ENCODE peak calls at places on chromosomes 16 and 17, in four cellular contexts. K is WTC11, B is GM12878, Q is HepG2. G is an unnamed sample.

GRCh38 chr17:49527927-49528651 is 33.0 kb downstream of the NGFR start:
- DNase-seq in K (peak), B (no peak), Q (no peak), G (no peak)

GRCh38 chr17:28599311-28600184 is 723 bp upstream of the SPAG5 start:
- DNase-seq in K (no peak), B (peak), Q (peak), G (peak)

GRCh38 chr17:15941781-15942180 is 3.1 kb upstream of the ADORA2B start:
- DNase-seq in K (no peak), B (no peak), Q (no peak), G (no peak)

GRCh38 chr17:15981208-15981607 is 18.3 kb downstream of the ZSWIM7 start:
- DNase-seq in K (no peak), B (peak), Q (no peak), G (no peak)

GRCh38 chr16:31453255-31454204 is 5.8 kb upstream of the ARMC5 start:
- DNase-seq in K (no peak), B (no peak), Q (peak), G (peak)

GRCh38 chr17:35934760-35935159 is 4.2 kb upstream of the RDM1 start:
- DNase-seq in K (no peak), B (no peak), Q (no peak), G (no peak)

GRCh38 chr16:11001611-11002010 is 57.2 kb downstream of the CLEC16A start:
- DNase-seq in K (no peak), B (no peak), Q (no peak), G (no peak)

GRCh38 chr17:45364531-45365390 is 47.9 kb upstream of the MAP3K14 start:
- DNase-seq in K (peak), B (no peak), Q (no peak), G (no peak)

GRCh38 chr17:67139784-67140665 is 95.7 kb downstream of the CACNG1 start:
- DNase-seq in K (peak), B (no peak), Q (peak), G (peak)

GRCh38 chr16:78058165-78058564 is 35.8 kb downstream of the CLEC3A start:
- DNase-seq in K (no peak), B (no peak), Q (no peak), G (no peak)

GRCh38 chr16:75053791-75054555 is 55.1 kb downstream of the ZNRF1 start:
- DNase-seq in K (no peak), B (no peak), Q (peak), G (peak)

GRCh38 chr17:10156579-10157488 is 41.6 kb downstream of the GAS7 start:
- DNase-seq in K (no peak), B (peak), Q (no peak), G (no peak)

GRCh38 chr17:48213797-48214196 is 106.2 kb downstream of the SNX11 start:
- DNase-seq in K (no peak), B (no peak), Q (no peak), G (no peak)

GRCh38 chr17:48215583-48216139 is 108.1 kb downstream of the SNX11 start:
- DNase-seq in K (peak), B (no peak), Q (peak), G (peak)

GRCh38 chr17:48223945-48224344 is 116.4 kb downstream of the SNX11 start:
- DNase-seq in K (no peak), B (no peak), Q (no peak), G (no peak)

DNA sequence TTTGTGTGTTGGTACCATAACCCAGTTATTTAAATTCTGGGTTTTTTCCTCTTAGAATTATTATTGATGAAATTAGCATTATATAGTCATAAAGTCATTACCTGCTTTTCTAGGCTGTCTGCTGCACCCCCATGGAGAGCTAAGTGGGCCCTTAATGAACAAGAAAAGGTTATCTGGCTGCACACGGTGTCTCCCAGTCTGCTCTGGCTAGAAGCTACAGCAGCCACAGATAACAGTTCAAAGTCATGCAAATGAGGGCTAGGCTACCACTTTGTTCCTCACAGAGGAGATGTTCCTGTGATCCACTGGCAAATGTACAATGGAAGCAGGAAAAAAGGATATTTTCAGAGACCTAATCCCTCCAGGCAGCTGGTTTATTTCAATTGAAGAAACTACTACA is 112.0 kb downstream of the SNX11 start:
- DNase-seq in K (no peak), B (no peak), Q (no peak), G (peak)
- TF ChIP-seq CREM in K (no peak), B (no peak), Q (no peak), G (peak)

DNA sequence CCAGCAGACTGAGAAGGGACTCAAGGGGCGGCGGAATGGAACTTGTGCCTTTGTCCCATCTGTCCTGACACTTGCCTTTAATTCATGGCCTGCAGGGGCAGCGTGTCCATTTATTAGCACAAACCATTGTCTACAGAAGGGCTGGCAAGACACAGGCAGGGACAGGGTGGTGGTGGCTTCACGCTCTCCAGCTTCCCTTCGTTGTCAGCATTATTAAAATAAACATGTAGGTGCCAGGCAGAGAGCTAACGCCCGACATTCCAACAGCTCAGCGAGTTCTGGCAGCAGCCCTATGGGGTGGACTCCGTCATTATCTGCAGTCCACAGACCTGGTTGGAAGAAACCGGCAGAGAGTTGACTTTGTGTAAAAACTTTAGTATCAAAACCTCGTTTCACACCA is 16.3 kb downstream of the DNAI2 start:
- DNase-seq in K (no peak), B (no peak), Q (no peak), G (no peak)
- TF ChIP-seq CTCF in K (no peak), B (no peak), Q (no peak), G (peak)

DNA sequence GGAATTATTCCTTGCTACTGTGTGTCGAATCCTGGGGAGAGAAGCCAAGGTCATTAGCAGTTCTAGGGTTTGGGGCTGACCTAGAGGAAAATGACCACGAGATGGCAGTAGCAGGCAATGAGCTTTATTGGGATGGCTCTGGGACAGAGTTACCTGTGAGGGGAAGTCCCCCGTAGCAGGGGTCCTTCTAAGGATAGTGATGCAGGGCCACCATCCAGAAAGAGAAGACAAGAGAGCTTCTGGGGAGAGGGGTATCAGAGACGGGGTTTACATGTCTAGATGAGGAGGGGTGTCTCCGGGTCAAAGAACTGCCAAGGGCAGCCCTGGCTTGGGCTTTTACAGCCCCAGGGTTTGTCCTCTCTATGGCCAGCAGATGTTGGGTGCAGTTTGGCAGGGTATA is 6.4 kb upstream of the GGT6 start:
- DNase-seq in K (peak), B (no peak), Q (peak), G (peak)
- TF ChIP-seq CREM in K (no peak), B (no peak), Q (no peak), G (no peak)

DNA sequence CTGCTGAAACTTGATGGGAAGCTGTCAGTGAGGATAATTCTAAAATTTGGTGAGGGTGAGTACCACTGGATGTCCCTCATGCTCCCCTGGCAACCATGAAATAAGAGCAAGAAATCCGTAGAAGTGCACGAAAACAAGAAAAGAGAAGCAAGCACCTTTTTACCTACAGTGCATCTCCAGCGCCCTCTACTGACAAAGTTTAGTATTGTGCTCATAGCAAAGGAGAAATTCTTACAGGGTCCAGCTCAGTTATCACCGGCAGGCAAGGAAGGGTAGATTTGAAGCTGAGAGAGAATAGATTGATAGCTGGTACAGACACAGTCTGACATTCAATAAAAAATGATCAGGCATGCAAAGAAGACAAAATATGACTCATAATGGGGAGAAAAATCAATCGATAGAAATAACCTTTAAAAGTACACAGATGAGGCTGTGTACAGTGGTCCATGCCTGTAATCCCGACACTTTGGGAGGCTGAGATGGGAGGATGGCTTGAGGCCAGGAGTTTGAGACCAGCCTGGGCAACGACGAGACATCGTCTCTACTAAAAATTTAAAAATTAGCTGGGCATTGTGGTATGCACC is 28.3 kb upstream of the TEX2 start:
- DNase-seq in K (no peak), B (no peak), Q (peak), G (peak)
- TF ChIP-seq CTCF in K (peak), B (peak), Q (peak), G (peak)